ENCODE peak calls at places on chromosomes 5 and 9, in six cellular contexts. B is neural progenitor cell; X is hepatocyte; M is naive thymus-derived CD4-positive, alpha-beta T cell; V is tibial nerve; T is left ventricle myocardium inferior. A is an unnamed sample.

GRCh38 chr9:94804917-94805544 is 78.5 kb downstream of the AOPEP start:
- DNase-seq in V (no peak), M (no peak), B (no peak), T (no peak), X (no peak), A (no peak)

GRCh38 chr9:134863306-134863902 is 17.2 kb upstream of the FCN2 start:
- DNase-seq in V (no peak), M (no peak), X (no peak), T (no peak), B (no peak), A (no peak)

GRCh38 chr5:90553711-90554110 is 4.9 kb upstream of the ADGRV1 start:
- DNase-seq in X (no peak), T (no peak), M (no peak), V (no peak), B (no peak), A (no peak)

GRCh38 chr9:109118802-109119438 is 827 bp downstream of the TMEM245 start:
- DNase-seq in X (peak; percentile 23), B (peak; percentile 67), M (no peak), V (no peak), T (no peak), A (peak; percentile 42)

GRCh38 chr9:22214021-22214420 is 204.9 kb upstream of the CDKN2B start:
- DNase-seq in T (no peak), B (no peak), M (no peak), V (no peak), X (no peak), A (no peak)

GRCh38 chr5:141003791-141004601 is 37.7 kb downstream of the PCDHAC2 start:
- DNase-seq in T (no peak), M (no peak), V (no peak), B (peak; percentile 47), X (peak; percentile 84), A (no peak)

GRCh38 chr5:72015103-72015548 is 92.1 kb upstream of the MAP1B start:
- DNase-seq in M (no peak), X (peak; percentile 58), V (no peak), T (no peak), B (no peak), A (no peak)

GRCh38 chr5:141528401-141528984 is 39.6 kb downstream of the PCDHGC5 start:
- DNase-seq in B (no peak), X (no peak), T (peak; percentile 59), M (no peak), V (peak; percentile 27), A (no peak)

GRCh38 chr9:113361304-113362018 is 12.1 kb downstream of the BSPRY start:
- DNase-seq in B (no peak), T (no peak), V (no peak), X (no peak), M (no peak), A (no peak)

GRCh38 chr5:36444582-36444999 is 142.9 kb upstream of the RANBP3L start:
- DNase-seq in B (no peak), X (no peak), M (no peak), T (peak; percentile 21), V (peak; percentile 23), A (no peak)

GRCh38 chr5:172868924-172869565 is 35.0 kb downstream of the ERGIC1 start:
- DNase-seq in X (no peak), M (no peak), B (no peak), V (peak; percentile 75), T (peak; percentile 81), A (no peak)

GRCh38 chr9:79667716-79668458 is 96.1 kb downstream of the TLE4 start:
- DNase-seq in T (no peak), M (no peak), B (peak; percentile 54), X (no peak), V (no peak), A (no peak)

GRCh38 chr5:9829621-9830020 is 199.5 kb upstream of the TAS2R1 start:
- DNase-seq in T (no peak), X (no peak), M (no peak), B (no peak), V (no peak), A (no peak)

GRCh38 chr9:14846871-14847311 is 63.3 kb downstream of the FREM1 start:
- DNase-seq in M (peak; percentile 23), T (peak; percentile 48), X (peak; percentile 42), B (peak; percentile 85), V (peak; percentile 16), A (peak; percentile 22)

GRCh38 chr5:43034591-43034968 is 5.5 kb downstream of the ANXA2R start:
- DNase-seq in B (peak; percentile 20), X (no peak), T (no peak), V (no peak), M (no peak), A (no peak)

GRCh38 chr5:124614836-124615235 is 131.6 kb downstream of the ZNF608 start:
- DNase-seq in V (no peak), T (no peak), M (no peak), B (no peak), X (no peak), A (no peak)

GRCh38 chr5:5699062-5699461 is 276.6 kb downstream of the ICE1 start:
- DNase-seq in M (no peak), B (peak; percentile 22), X (no peak), V (no peak), T (no peak), A (no peak)

GRCh38 chr5:65198777-65199120 is 283.0 kb downstream of the ADAMTS6 start:
- DNase-seq in T (no peak), M (no peak), B (no peak), X (no peak), V (no peak), A (no peak)

GRCh38 chr5:168916266-168916665 is 337.1 kb upstream of the PANK3 start:
- DNase-seq in B (no peak), V (peak; percentile 18), M (no peak), T (no peak), X (peak; percentile 28), A (no peak)

GRCh38 chr5:64865662-64866061 is 96.9 kb downstream of the CWC27 start:
- DNase-seq in V (no peak), B (no peak), M (no peak), T (no peak), X (no peak), A (no peak)

GRCh38 chr5:88058625-88059024 is 210.0 kb downstream of the TMEM161B start:
- DNase-seq in B (no peak), M (no peak), T (no peak), X (no peak), V (no peak), A (no peak)

GRCh38 chr9:85310531-85311070 is 431.2 kb downstream of the AGTPBP1 start:
- DNase-seq in M (no peak), X (no peak), V (no peak), T (no peak), B (no peak), A (no peak)

GRCh38 chr5:129904667-129905466 is 602 bp downstream of the CHSY3 start:
- DNase-seq in T (peak; percentile 19), B (peak; percentile 62), X (peak; percentile 49), M (no peak), V (no peak), A (no peak)

GRCh38 chr5:59661939-59662615 is 231.4 kb downstream of the PDE4D start:
- DNase-seq in T (no peak), V (no peak), B (no peak), M (no peak), X (no peak), A (no peak)

GRCh38 chr9:89454498-89455355 is 43.2 kb downstream of the SEMA4D start:
- DNase-seq in X (no peak), M (no peak), T (no peak), B (no peak), V (no peak), A (no peak)

GRCh38 chr5:40743771-40744170 is 12.0 kb downstream of the TTC33 start:
- DNase-seq in V (no peak), B (no peak), T (no peak), M (no peak), X (no peak), A (no peak)

GRCh38 chr9:14238044-14238443 is 75.9 kb downstream of the NFIB start:
- DNase-seq in X (peak; percentile 40), B (no peak), T (no peak), M (no peak), V (no peak), A (no peak)

GRCh38 chr5:76954383-76954763 is 1.5 kb downstream of the CRHBP start:
- DNase-seq in M (no peak), V (no peak), T (no peak), B (peak; percentile 16), X (no peak), A (no peak)

GRCh38 chr9:110321055-110321454 is 16.6 kb downstream of the TXNDC8 start:
- DNase-seq in X (no peak), B (no peak), T (no peak), M (no peak), V (no peak), A (no peak)

GRCh38 chr5:140141241-140141640 is 15.5 kb downstream of the IGIP start:
- DNase-seq in M (no peak), B (no peak), X (no peak), T (no peak), V (no peak), A (no peak)

GRCh38 chr5:131607903-131608540 is 27.0 kb downstream of the RAPGEF6 start:
- DNase-seq in M (no peak), X (no peak), B (no peak), V (no peak), T (no peak), A (no peak)

GRCh38 chr5:26034813-26035212 is 1003.6 kb downstream of the CDH9 start:
- DNase-seq in V (no peak), T (no peak), B (no peak), X (no peak), M (no peak), A (no peak)

GRCh38 chr9:69885474-69885929 is 64.9 kb downstream of the CFAP95 start:
- DNase-seq in T (no peak), M (no peak), X (no peak), B (no peak), V (no peak), A (no peak)

GRCh38 chr5:162377895-162378294 is 310.3 kb downstream of the GABRG2 start:
- DNase-seq in M (no peak), T (no peak), X (no peak), B (no peak), V (no peak), A (no peak)
- H3K9me3 ChIP-seq in M (no peaks in the 10 kb centered on the region), T (no peaks in the 10 kb centered on the region), X (no peaks in the 10 kb centered on the region), B (no peaks in the 10 kb centered on the region), V (no peaks in the 10 kb centered on the region), A (no peaks in the 10 kb centered on the region)

GRCh38 chr5:39001683-39002082 is 72.5 kb downstream of the RICTOR start:
- DNase-seq in B (no peak), T (no peak), X (no peak), V (no peak), M (no peak), A (no peak)
- H3K27ac ChIP-seq in B (no peak overlapping the region), T (no peak overlapping the region), X (no peak overlapping the region), V (no peak overlapping the region), M (no peak overlapping the region), A (no peak overlapping the region)

GRCh38 chr9:2313512-2313911 is 298.4 kb downstream of the SMARCA2 start:
- DNase-seq in T (no peak), V (no peak), X (no peak), M (no peak), B (no peak), A (no peak)
- H3K9me3 ChIP-seq in T (peaks cover 71% of the 10 kb centered on the region), V (peaks cover 58% of the 10 kb centered on the region), X (peaks cover 19% of the 10 kb centered on the region), M (peaks cover 14% of the 10 kb centered on the region), B (peaks cover 16% of the 10 kb centered on the region), A (peaks cover 16% of the 10 kb centered on the region)

DNA sequence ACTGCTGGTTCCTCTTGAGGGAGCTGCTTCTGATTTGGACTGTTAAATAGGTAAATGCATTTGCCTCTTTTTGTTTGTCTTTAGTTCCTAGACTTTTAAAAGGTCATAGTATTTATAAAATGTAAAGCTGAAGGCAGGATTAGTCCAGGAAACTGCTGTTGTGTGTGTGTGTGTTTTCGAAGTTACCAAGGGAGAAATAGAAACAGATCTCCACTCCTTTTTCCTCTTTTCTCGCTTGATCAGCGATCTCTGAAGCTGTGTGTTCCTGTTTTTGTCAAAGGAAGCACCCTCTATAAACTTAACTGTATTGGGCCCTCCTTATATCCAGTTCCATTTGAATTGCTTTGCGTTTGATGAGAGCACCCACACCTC is 819 bp downstream of the SNX2 start:
- DNase-seq in X (no peak), B (no peak), T (no peak), M (peak; percentile 5), V (no peak), A (no peak)
- H3K27ac ChIP-seq in X (peak overlapping the region; percentile 89), B (peak overlapping the region; percentile 20), T (peak overlapping the region; percentile 88), M (peak overlapping the region; percentile 86), V (peak overlapping the region; percentile 88), A (peak overlapping the region; percentile 72)

A was measured in CD4-positive, alpha-beta memory T cell.